ENCODE peak calls at places on chromosome 10, in five cellular contexts. Z, S, L, W and B are unnamed samples.

GRCh38 chr10:114259825-114260224 is 20.8 kb downstream of the VWA2 start:
- DNase-seq in Z (no peak), S (no peak), L (no peak), W (no peak), B (peak; percentile 36)

GRCh38 chr10:90087197-90088007 is 386.0 kb downstream of the KIF20B start:
- DNase-seq in Z (no peak), S (no peak), L (no peak), W (no peak), B (no peak)

GRCh38 chr10:132631348-132631735 is 93.8 kb downstream of the INPP5A start:
- DNase-seq in Z (no peak), S (peak; percentile 78), L (no peak), W (no peak), B (no peak)

GRCh38 chr10:16965740-16966447 is 148.7 kb upstream of the RSU1 start:
- DNase-seq in Z (peak; percentile 34), S (no peak), L (peak; percentile 60), W (no peak), B (peak; percentile 47)

GRCh38 chr10:58994226-58995057 is 182.0 kb upstream of the PHYHIPL start:
- DNase-seq in Z (no peak), S (no peak), L (peak; percentile 47), W (no peak), B (no peak)

GRCh38 chr10:107492389-107492788 is 327.9 kb upstream of the SORCS1 start:
- DNase-seq in Z (no peak), S (no peak), L (no peak), W (no peak), B (no peak)

GRCh38 chr10:124339951-124340760 is 78.6 kb downstream of the OAT start:
- DNase-seq in Z (no peak), S (peak; percentile 24), L (no peak), W (no peak), B (no peak)

GRCh38 chr10:118264252-118264651 is 77.9 kb downstream of the FAM204A start:
- DNase-seq in Z (no peak), S (no peak), L (no peak), W (no peak), B (no peak)

GRCh38 chr10:75772153-75772887 is 340.9 kb downstream of the LRMDA start:
- DNase-seq in Z (no peak), S (no peak), L (no peak), W (no peak), B (no peak)

GRCh38 chr10:84375011-84375410 is 46.6 kb downstream of the CCSER2 start:
- DNase-seq in Z (no peak), S (peak; percentile 41), L (no peak), W (no peak), B (peak; percentile 74)

GRCh38 chr10:30387646-30388243 is 38.7 kb upstream of the MTPAP start:
- DNase-seq in Z (no peak), S (no peak), L (no peak), W (no peak), B (no peak)

GRCh38 chr10:112996462-112996861 is 46.4 kb downstream of the TCF7L2 start:
- DNase-seq in Z (no peak), S (no peak), L (no peak), W (no peak), B (no peak)

GRCh38 chr10:113305871-113306270 is 247.0 kb upstream of the HABP2 start:
- DNase-seq in Z (no peak), S (no peak), L (no peak), W (no peak), B (no peak)

GRCh38 chr10:20984632-20985031 is 87.5 kb upstream of the NEBL start:
- DNase-seq in Z (no peak), S (peak; percentile 44), L (no peak), W (peak; percentile 75), B (no peak)

GRCh38 chr10:88913157-88913556 is 33.1 kb downstream of the STAMBPL1 start:
- DNase-seq in Z (no peak), S (no peak), L (no peak), W (no peak), B (no peak)

GRCh38 chr10:124076334-124076733 is 17.1 kb downstream of the CHST15 start:
- DNase-seq in Z (no peak), S (no peak), L (no peak), W (no peak), B (no peak)

GRCh38 chr10:48701139-48701901 is 16.6 kb downstream of the WDFY4 start:
- DNase-seq in Z (no peak), S (no peak), L (no peak), W (no peak), B (no peak)

GRCh38 chr10:132588301-132589013 is 50.9 kb downstream of the INPP5A start:
- DNase-seq in Z (no peak), S (no peak), L (no peak), W (no peak), B (no peak)

GRCh38 chr10:14535497-14536199 is 204.9 kb upstream of the FRMD4A start:
- DNase-seq in Z (no peak), S (no peak), L (no peak), W (no peak), B (no peak)

GRCh38 chr10:119447823-119448546 is 94.5 kb downstream of the RGS10 start:
- DNase-seq in Z (no peak), S (no peak), L (no peak), W (no peak), B (no peak)

GRCh38 chr10:124083740-124084397 is 9.5 kb downstream of the CHST15 start:
- DNase-seq in Z (no peak), S (no peak), L (no peak), W (no peak), B (no peak)

GRCh38 chr10:95767884-95768556 is 12.1 kb downstream of the ENTPD1 start:
- DNase-seq in Z (no peak), S (no peak), L (no peak), W (no peak), B (no peak)

GRCh38 chr10:87878664-87879459 is 15.4 kb downstream of the PTEN start:
- DNase-seq in Z (no peak), S (no peak), L (no peak), W (no peak), B (no peak)

GRCh38 chr10:117663750-117664149 is 121.2 kb downstream of the EMX2 start:
- DNase-seq in Z (no peak), S (no peak), L (peak; percentile 23), W (no peak), B (no peak)

GRCh38 chr10:105726149-105726548 is 1085.1 kb downstream of the SORCS3 start:
- DNase-seq in Z (no peak), S (no peak), L (no peak), W (peak; percentile 29), B (no peak)

GRCh38 chr10:63474488-63474887 is 8.7 kb upstream of the JMJD1C start:
- DNase-seq in Z (no peak), S (no peak), L (no peak), W (no peak), B (no peak)

GRCh38 chr10:76416642-76417041 is 985.2 kb downstream of the LRMDA start:
- DNase-seq in Z (no peak), S (no peak), L (no peak), W (no peak), B (no peak)

GRCh38 chr10:118800920-118801319 is 46.1 kb upstream of the CACUL1 start:
- DNase-seq in Z (no peak), S (peak; percentile 34), L (no peak), W (no peak), B (peak; percentile 20)

GRCh38 chr10:33066558-33067236 is 108.7 kb upstream of the ITGB1 start:
- DNase-seq in Z (no peak), S (no peak), L (peak; percentile 29), W (no peak), B (no peak)

GRCh38 chr10:14131261-14131960 is 199.3 kb downstream of the FRMD4A start:
- DNase-seq in Z (no peak), S (no peak), L (no peak), W (no peak), B (no peak)

GRCh38 chr10:3783313-3783689 is 1.7 kb downstream of the KLF6 start:
- DNase-seq in Z (no peak), S (peak; percentile 65), L (no peak), W (peak; percentile 93), B (peak; percentile 53)

GRCh38 chr10:22335204-22335956 is 9.9 kb upstream of the SPAG6 start:
- DNase-seq in Z (no peak), S (peak; percentile 53), L (peak; percentile 52), W (no peak), B (no peak)

GRCh38 chr10:73117976-73118743 is 7.9 kb downstream of the NUDT13 start:
- DNase-seq in Z (no peak), S (no peak), L (no peak), W (no peak), B (no peak)

GRCh38 chr10:70364001-70364771 is 18.2 kb downstream of the LRRC20 start:
- DNase-seq in Z (peak; percentile 76), S (peak; percentile 94), L (peak; percentile 80), W (peak; percentile 98), B (peak; percentile 92)
- TF ChIP-seq EP300 in Z (peak; percentile 32), S (no peak), L (no peak), W (no peak), B (peak; percentile 86)

DNA sequence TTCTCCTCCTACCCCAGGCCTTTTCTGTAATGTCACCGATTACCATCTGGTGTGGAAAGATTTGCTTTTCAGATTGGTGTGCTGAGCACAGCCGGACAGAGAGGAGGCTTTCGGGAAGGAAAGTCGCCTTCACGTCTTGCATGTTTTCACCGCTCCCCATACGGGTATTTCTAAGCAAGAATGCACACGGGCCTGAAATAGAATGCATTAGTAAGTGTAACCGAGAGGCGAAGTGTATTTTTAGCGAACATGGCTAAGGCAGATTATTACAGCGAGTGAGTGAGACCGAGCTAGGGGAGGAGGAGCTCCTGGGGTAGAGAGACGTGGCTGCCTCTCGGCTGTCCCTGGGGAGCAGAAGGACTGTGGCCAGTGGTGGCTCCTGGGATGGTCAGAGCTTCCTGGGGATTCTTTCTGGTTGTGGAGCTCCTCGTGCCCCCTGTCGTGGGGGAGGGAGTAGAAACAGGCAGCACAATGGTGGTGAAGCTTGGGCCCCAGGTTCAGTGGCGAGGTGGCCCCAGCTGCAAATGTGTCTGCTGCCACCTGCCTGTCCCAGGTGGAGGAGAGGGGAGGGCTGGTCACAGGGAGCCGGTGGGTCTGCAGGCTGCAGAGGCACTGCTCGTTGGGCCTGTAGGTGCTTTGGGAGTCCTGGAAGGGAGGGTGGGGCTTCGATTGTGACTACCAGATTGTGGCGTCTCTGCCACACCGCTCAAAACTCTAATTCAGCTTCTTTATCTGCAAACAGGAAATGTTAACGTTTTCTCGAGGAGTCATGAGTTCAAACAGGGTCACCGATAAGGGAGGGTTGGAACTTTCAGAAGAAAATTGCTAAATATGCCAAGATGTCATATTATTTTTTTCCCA is 135.8 kb downstream of the CAMK1D start:
- DNase-seq in Z (peak; percentile 9), S (peak; percentile 34), L (no peak), W (no peak), B (no peak)
- H3K4me3 ChIP-seq in Z (no peak overlapping the region), S (no peak overlapping the region), L (no peak overlapping the region), W (no peak overlapping the region), B (no peak overlapping the region)

DNA sequence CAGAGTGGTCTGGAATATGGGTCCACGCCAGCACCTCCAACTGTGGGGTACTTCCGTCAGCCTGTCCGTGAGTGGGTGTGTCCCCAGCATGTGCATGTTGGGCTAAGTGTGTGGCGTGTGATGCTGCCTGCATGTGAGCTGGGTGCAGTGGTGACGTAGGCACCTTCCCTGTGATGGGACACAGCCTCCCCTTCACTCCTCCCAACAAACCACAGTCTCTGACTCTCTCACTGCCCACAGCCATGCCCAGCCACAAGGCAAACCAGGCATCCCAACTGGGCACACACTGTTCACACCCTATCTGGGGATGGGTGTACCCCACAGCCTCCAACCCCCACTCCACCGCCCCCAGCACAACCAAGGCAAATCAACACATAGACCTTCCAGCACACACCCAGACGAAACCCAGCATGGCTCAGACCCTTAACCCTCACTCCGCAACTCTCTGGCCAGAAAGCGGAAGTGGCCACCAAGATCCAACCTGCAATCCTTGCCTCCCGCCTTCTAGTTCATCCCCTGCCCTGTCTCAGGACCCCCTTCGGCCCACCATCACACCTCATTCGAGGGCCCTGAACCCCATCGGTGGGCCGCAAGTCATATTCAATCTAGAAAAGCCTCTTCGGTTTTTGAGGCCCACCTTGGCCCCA is 10.4 kb downstream of the PSD start:
- DNase-seq in Z (no peak), S (no peak), L (no peak), W (no peak), B (no peak)
- TF ChIP-seq EP300 in Z (no peak), S (peak; percentile 94), L (no peak), W (peak; percentile 69), B (no peak)

GRCh38 chr10:122713091-122713885 is 13.6 kb upstream of the C10orf120 start:
- DNase-seq in Z (no peak), S (no peak), L (no peak), W (no peak), B (no peak)
- H3K4me3 ChIP-seq in Z (no peak overlapping the region), S (no peak overlapping the region), L (no peak overlapping the region), W (no peak overlapping the region), B (no peak overlapping the region)